ENCODE peak calls at places on chromosomes 3 and 15, in nine cellular contexts. One of them, this sample, is unnamed.

GRCh38 chr3:13025090-13025489 is 48.1 kb downstream of the IQSEC1 start:
- DNase-seq in uterus: no peak
- DNase-seq in K562: no peak
- DNase-seq in transverse colon: no peak
- DNase-seq in esophagus squamous epithelium: no peak
- DNase-seq in adrenal gland: peak; percentile 96
- DNase-seq in prostate gland: no peak
- DNase-seq in right lobe of liver: peak; percentile 37
- DNase-seq in sigmoid colon: no peak
- DNase-seq in this sample: no peak

GRCh38 chr15:34584321-34584668 is 844 bp upstream of the GOLGA8B start:
- DNase-seq in prostate gland: no peak
- DNase-seq in esophagus squamous epithelium: no peak
- DNase-seq in adrenal gland: no peak
- DNase-seq in uterus: no peak
- DNase-seq in right lobe of liver: peak; percentile 60
- DNase-seq in K562: no peak
- DNase-seq in sigmoid colon: no peak
- DNase-seq in transverse colon: no peak
- DNase-seq in this sample: no peak

GRCh38 chr3:158743664-158744566 is 11.7 kb upstream of the RARRES1 start:
- DNase-seq in right lobe of liver: no peak
- DNase-seq in prostate gland: no peak
- DNase-seq in esophagus squamous epithelium: no peak
- DNase-seq in K562: peak; percentile 81
- DNase-seq in uterus: no peak
- DNase-seq in sigmoid colon: no peak
- DNase-seq in transverse colon: peak; percentile 42
- DNase-seq in adrenal gland: no peak
- DNase-seq in this sample: no peak

GRCh38 chr3:184491867-184492615 is 69.5 kb upstream of the EPHB3 start:
- DNase-seq in prostate gland: no peak
- DNase-seq in esophagus squamous epithelium: no peak
- DNase-seq in adrenal gland: peak; percentile 33
- DNase-seq in transverse colon: peak; percentile 25
- DNase-seq in sigmoid colon: no peak
- DNase-seq in K562: no peak
- DNase-seq in right lobe of liver: no peak
- DNase-seq in uterus: no peak
- DNase-seq in this sample: no peak

GRCh38 chr3:127690823-127691452 is 18.2 kb downstream of the ABTB1 start:
- DNase-seq in sigmoid colon: no peak
- DNase-seq in prostate gland: no peak
- DNase-seq in K562: no peak
- DNase-seq in adrenal gland: peak; percentile 74
- DNase-seq in right lobe of liver: peak; percentile 56
- DNase-seq in uterus: no peak
- DNase-seq in transverse colon: no peak
- DNase-seq in esophagus squamous epithelium: no peak
- DNase-seq in this sample: no peak

GRCh38 chr15:73633991-73634495 is 854 bp upstream of the NPTN start:
- DNase-seq in transverse colon: no peak
- DNase-seq in right lobe of liver: no peak
- DNase-seq in prostate gland: no peak
- DNase-seq in uterus: no peak
- DNase-seq in adrenal gland: no peak
- DNase-seq in esophagus squamous epithelium: no peak
- DNase-seq in sigmoid colon: no peak
- DNase-seq in K562: no peak
- DNase-seq in this sample: no peak

GRCh38 chr3:16456784-16457415 is 56.6 kb downstream of the RFTN1 start:
- DNase-seq in prostate gland: peak; percentile 39
- DNase-seq in sigmoid colon: no peak
- DNase-seq in esophagus squamous epithelium: no peak
- DNase-seq in adrenal gland: peak; percentile 17
- DNase-seq in right lobe of liver: no peak
- DNase-seq in K562: no peak
- DNase-seq in uterus: peak; percentile 35
- DNase-seq in transverse colon: peak; percentile 11
- DNase-seq in this sample: no peak

GRCh38 chr3:172222474-172223071 is 183.2 kb downstream of the FNDC3B start:
- DNase-seq in transverse colon: no peak
- DNase-seq in sigmoid colon: no peak
- DNase-seq in K562: no peak
- DNase-seq in adrenal gland: no peak
- DNase-seq in prostate gland: no peak
- DNase-seq in right lobe of liver: no peak
- DNase-seq in esophagus squamous epithelium: no peak
- DNase-seq in uterus: no peak
- DNase-seq in this sample: no peak

GRCh38 chr3:60399295-60399694 is 852.0 kb downstream of the FHIT start:
- DNase-seq in transverse colon: no peak
- DNase-seq in prostate gland: no peak
- DNase-seq in esophagus squamous epithelium: no peak
- DNase-seq in right lobe of liver: no peak
- DNase-seq in adrenal gland: no peak
- DNase-seq in K562: no peak
- DNase-seq in uterus: no peak
- DNase-seq in sigmoid colon: no peak
- DNase-seq in this sample: no peak

GRCh38 chr3:63325386-63325785 is 47.3 kb downstream of the SYNPR start:
- DNase-seq in K562: no peak
- DNase-seq in esophagus squamous epithelium: no peak
- DNase-seq in prostate gland: no peak
- DNase-seq in right lobe of liver: no peak
- DNase-seq in uterus: no peak
- DNase-seq in transverse colon: no peak
- DNase-seq in adrenal gland: no peak
- DNase-seq in sigmoid colon: no peak
- DNase-seq in this sample: no peak

GRCh38 chr3:185729335-185729715 is 95.5 kb downstream of the IGF2BP2 start:
- DNase-seq in prostate gland: no peak
- DNase-seq in K562: no peak
- DNase-seq in sigmoid colon: no peak
- DNase-seq in esophagus squamous epithelium: no peak
- DNase-seq in right lobe of liver: no peak
- DNase-seq in transverse colon: no peak
- DNase-seq in uterus: no peak
- DNase-seq in adrenal gland: no peak
- DNase-seq in this sample: no peak
- TF ChIP-seq POLR2A in prostate gland: no peak
- TF ChIP-seq POLR2A in K562: no peak
- TF ChIP-seq POLR2A in sigmoid colon: no peak
- TF ChIP-seq POLR2A in esophagus squamous epithelium: no peak
- TF ChIP-seq POLR2A in right lobe of liver: no peak
- TF ChIP-seq POLR2A in transverse colon: no peak
- TF ChIP-seq POLR2A in uterus: no peak
- TF ChIP-seq POLR2A in adrenal gland: no peak
- TF ChIP-seq POLR2A in this sample: no peak

GRCh38 chr3:42649783-42650182 is 3.7 kb upstream of the ZBTB47 start:
- DNase-seq in esophagus squamous epithelium: no peak
- DNase-seq in uterus: no peak
- DNase-seq in prostate gland: no peak
- DNase-seq in transverse colon: no peak
- DNase-seq in adrenal gland: no peak
- DNase-seq in right lobe of liver: no peak
- DNase-seq in K562: no peak
- DNase-seq in sigmoid colon: no peak
- DNase-seq in this sample: no peak
- H3K27ac ChIP-seq in esophagus squamous epithelium: no peak overlapping the region
- H3K27ac ChIP-seq in uterus: no peak overlapping the region
- H3K27ac ChIP-seq in prostate gland: no peak overlapping the region
- H3K27ac ChIP-seq in transverse colon: no peak overlapping the region
- H3K27ac ChIP-seq in adrenal gland: no peak overlapping the region
- H3K27ac ChIP-seq in right lobe of liver: no peak overlapping the region
- H3K27ac ChIP-seq in K562: no peak overlapping the region
- H3K27ac ChIP-seq in sigmoid colon: no peak overlapping the region
- H3K27ac ChIP-seq in this sample: peak overlapping the region; percentile 95

GRCh38 chr15:89822611-89822950 is 7.9 kb upstream of the ANPEP start:
- DNase-seq in sigmoid colon: no peak
- DNase-seq in right lobe of liver: no peak
- DNase-seq in prostate gland: no peak
- DNase-seq in uterus: no peak
- DNase-seq in transverse colon: no peak
- DNase-seq in esophagus squamous epithelium: no peak
- DNase-seq in K562: no peak
- DNase-seq in adrenal gland: no peak
- DNase-seq in this sample: no peak
- H3K4me1 ChIP-seq in sigmoid colon: no peaks in the 10 kb centered on the region
- H3K4me1 ChIP-seq in right lobe of liver: peaks cover 12% of the 10 kb centered on the region
- H3K4me1 ChIP-seq in prostate gland: no peaks in the 10 kb centered on the region
- H3K4me1 ChIP-seq in uterus: no peaks in the 10 kb centered on the region
- H3K4me1 ChIP-seq in transverse colon: peaks cover 5% of the 10 kb centered on the region
- H3K4me1 ChIP-seq in esophagus squamous epithelium: peaks cover 3% of the 10 kb centered on the region
- H3K4me1 ChIP-seq in K562: peaks cover 9% of the 10 kb centered on the region
- H3K4me1 ChIP-seq in adrenal gland: no peaks in the 10 kb centered on the region
- H3K4me1 ChIP-seq in this sample: peaks cover under 1% of the 10 kb centered on the region

DNA sequence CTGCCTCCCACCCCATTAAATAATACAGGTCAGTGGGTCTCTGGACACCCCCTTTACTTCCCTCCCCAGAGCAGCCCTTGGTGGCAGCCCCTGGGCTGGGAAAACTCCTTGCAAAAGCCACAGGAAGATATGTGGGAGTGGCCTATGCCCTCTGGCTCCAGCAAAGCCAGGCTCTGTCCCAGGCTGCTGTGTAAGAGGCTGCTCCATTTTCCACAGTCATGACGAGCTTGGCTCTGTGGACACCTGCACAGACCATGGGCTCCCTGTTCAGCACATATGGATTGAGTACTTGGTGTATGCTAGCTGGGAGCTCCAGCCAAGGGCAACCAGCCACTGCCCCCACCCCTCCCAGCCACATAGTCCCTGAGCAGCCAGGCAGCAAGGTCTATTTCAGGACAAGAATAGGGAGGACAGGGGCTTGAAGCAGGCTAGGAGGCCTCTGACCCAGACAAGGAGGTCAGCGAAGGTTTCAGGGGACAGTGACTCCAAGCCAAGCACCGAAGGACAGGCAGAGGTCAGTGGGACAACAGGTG is 12.9 kb downstream of the CACNA2D2 start:
- DNase-seq in right lobe of liver: no peak
- DNase-seq in uterus: no peak
- DNase-seq in prostate gland: no peak
- DNase-seq in esophagus squamous epithelium: no peak
- DNase-seq in transverse colon: no peak
- DNase-seq in adrenal gland: no peak
- DNase-seq in sigmoid colon: no peak
- DNase-seq in K562: no peak
- DNase-seq in this sample: no peak
- TF ChIP-seq POLR2A in right lobe of liver: no peak
- TF ChIP-seq POLR2A in uterus: no peak
- TF ChIP-seq POLR2A in prostate gland: no peak
- TF ChIP-seq POLR2A in esophagus squamous epithelium: no peak
- TF ChIP-seq POLR2A in transverse colon: no peak
- TF ChIP-seq POLR2A in adrenal gland: no peak
- TF ChIP-seq POLR2A in sigmoid colon: no peak
- TF ChIP-seq POLR2A in K562: no peak
- TF ChIP-seq POLR2A in this sample: no peak

DNA sequence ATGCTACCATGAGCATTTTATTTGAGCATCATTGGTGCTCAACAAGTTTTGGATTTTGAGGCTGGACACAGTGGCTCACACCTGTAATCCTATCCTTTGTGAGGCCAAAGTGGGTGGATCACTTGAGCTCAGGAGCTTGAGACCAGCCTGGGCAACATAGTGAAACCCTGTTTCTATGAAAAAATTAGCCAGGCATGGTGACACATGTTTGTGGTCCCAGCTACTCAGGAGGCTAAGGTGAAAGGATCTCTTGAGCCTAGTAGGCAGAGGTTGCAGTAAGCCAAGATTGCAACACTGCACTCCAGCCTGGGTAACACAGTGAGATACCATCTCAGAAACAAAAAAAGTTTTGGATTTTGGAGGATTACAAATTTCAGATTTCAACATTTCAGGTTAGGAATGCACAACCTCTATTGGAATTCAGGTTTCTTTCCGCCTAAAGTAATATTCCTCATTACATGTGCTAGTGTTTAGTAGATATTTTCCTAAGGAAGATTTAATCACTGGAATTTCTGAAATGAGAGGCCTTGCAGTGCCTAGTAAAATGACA is 27.6 kb downstream of the CNOT10 start:
- DNase-seq in K562: no peak
- DNase-seq in esophagus squamous epithelium: no peak
- DNase-seq in right lobe of liver: no peak
- DNase-seq in uterus: no peak
- DNase-seq in sigmoid colon: no peak
- DNase-seq in transverse colon: no peak
- DNase-seq in prostate gland: no peak
- DNase-seq in adrenal gland: no peak
- DNase-seq in this sample: no peak
- H3K27ac ChIP-seq in K562: no peak overlapping the region
- H3K27ac ChIP-seq in esophagus squamous epithelium: no peak overlapping the region
- H3K27ac ChIP-seq in right lobe of liver: no peak overlapping the region
- H3K27ac ChIP-seq in uterus: no peak overlapping the region
- H3K27ac ChIP-seq in sigmoid colon: no peak overlapping the region
- H3K27ac ChIP-seq in transverse colon: no peak overlapping the region
- H3K27ac ChIP-seq in prostate gland: no peak overlapping the region
- H3K27ac ChIP-seq in adrenal gland: no peak overlapping the region
- H3K27ac ChIP-seq in this sample: no peak overlapping the region

GRCh38 chr15:76991741-76992645 is 2.9 kb upstream of the PSTPIP1 start:
- DNase-seq in transverse colon: peak; percentile 15
- DNase-seq in uterus: no peak
- DNase-seq in adrenal gland: no peak
- DNase-seq in prostate gland: no peak
- DNase-seq in K562: no peak
- DNase-seq in esophagus squamous epithelium: no peak
- DNase-seq in sigmoid colon: peak; percentile 73
- DNase-seq in right lobe of liver: peak; percentile 62
- DNase-seq in this sample: no peak

GRCh38 chr15:76987896-76988860 is 6.7 kb upstream of the PSTPIP1 start:
- DNase-seq in uterus: no peak
- DNase-seq in sigmoid colon: peak; percentile 80
- DNase-seq in transverse colon: peak; percentile 49
- DNase-seq in K562: peak; percentile 36
- DNase-seq in adrenal gland: peak; percentile 42
- DNase-seq in esophagus squamous epithelium: no peak
- DNase-seq in prostate gland: no peak
- DNase-seq in right lobe of liver: peak; percentile 67
- DNase-seq in this sample: peak; percentile 43

GRCh38 chr15:76993114-76993715 is 1.7 kb upstream of the PSTPIP1 start:
- DNase-seq in K562: no peak
- DNase-seq in prostate gland: no peak
- DNase-seq in transverse colon: peak; percentile 6
- DNase-seq in right lobe of liver: peak; percentile 46
- DNase-seq in esophagus squamous epithelium: no peak
- DNase-seq in sigmoid colon: peak; percentile 40
- DNase-seq in adrenal gland: no peak
- DNase-seq in uterus: no peak
- DNase-seq in this sample: no peak

GRCh38 chr15:76988874-76989780 is 5.8 kb upstream of the PSTPIP1 start:
- DNase-seq in esophagus squamous epithelium: no peak
- DNase-seq in adrenal gland: no peak
- DNase-seq in sigmoid colon: peak; percentile 59
- DNase-seq in prostate gland: no peak
- DNase-seq in K562: no peak
- DNase-seq in right lobe of liver: peak; percentile 47
- DNase-seq in uterus: no peak
- DNase-seq in transverse colon: no peak
- DNase-seq in this sample: no peak

DNA sequence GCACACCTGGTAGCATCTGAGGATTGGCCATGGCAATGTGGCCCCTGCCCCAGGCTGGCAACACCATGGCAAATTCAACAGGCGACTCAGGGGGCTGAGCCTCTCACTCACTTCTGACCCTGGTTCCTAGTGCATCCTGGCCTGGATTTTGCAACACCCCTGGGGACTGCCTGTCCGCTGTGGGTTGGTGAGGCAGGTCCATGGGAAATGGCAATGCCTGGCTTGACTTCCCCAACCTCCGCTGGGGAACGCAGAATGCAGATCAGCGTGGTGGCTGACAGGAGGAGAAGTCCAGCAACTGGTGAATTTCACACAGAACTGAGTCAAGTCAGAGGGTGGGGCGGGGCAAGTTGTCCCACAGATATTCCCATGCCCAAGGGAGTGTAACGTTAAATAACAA is 3.9 kb upstream of the PSTPIP1 start:
- DNase-seq in adrenal gland: no peak
- DNase-seq in K562: no peak
- DNase-seq in sigmoid colon: peak; percentile 70
- DNase-seq in uterus: no peak
- DNase-seq in right lobe of liver: peak; percentile 56
- DNase-seq in prostate gland: no peak
- DNase-seq in transverse colon: no peak
- DNase-seq in esophagus squamous epithelium: no peak
- DNase-seq in this sample: no peak
- H3K4me1 ChIP-seq in adrenal gland: no peaks in the 10 kb centered on the region
- H3K4me1 ChIP-seq in K562: peaks cover 6% of the 10 kb centered on the region
- H3K4me1 ChIP-seq in sigmoid colon: no peaks in the 10 kb centered on the region
- H3K4me1 ChIP-seq in uterus: no peaks in the 10 kb centered on the region
- H3K4me1 ChIP-seq in right lobe of liver: no peaks in the 10 kb centered on the region
- H3K4me1 ChIP-seq in prostate gland: no peaks in the 10 kb centered on the region
- H3K4me1 ChIP-seq in transverse colon: peaks cover 2% of the 10 kb centered on the region
- H3K4me1 ChIP-seq in esophagus squamous epithelium: no peaks in the 10 kb centered on the region
- H3K4me1 ChIP-seq in this sample: peaks cover 14% of the 10 kb centered on the region

This sample was measured in tibial nerve.